ENCODE peak calls at places on chromosomes 12 and 14, in nine cellular contexts. N, T, P, D, B, R, G, O and Q are unnamed samples.

GRCh38 chr12:76945867-76946266 is 67.0 kb upstream of the CSRP2 start:
- DNase-seq in N (peak), B (no peak), T (no peak), G (no peak), R (no peak), D (no peak), O (no peak), P (no peak), Q (no peak)

GRCh38 chr12:107955966-107956643 is 173.0 kb upstream of the WSCD2 start:
- DNase-seq in G (no peak), R (no peak), T (no peak), D (no peak), O (no peak), B (no peak), P (no peak), N (no peak), Q (no peak)

GRCh38 chr14:38256358-38256840 is 506 bp upstream of the CLEC14A start:
- DNase-seq in N (peak), D (peak), P (no peak), T (peak), B (no peak), O (peak), R (peak), G (no peak), Q (no peak)

GRCh38 chr12:57452181-57452936 is 2.7 kb upstream of the INHBE start:
- DNase-seq in N (peak), B (no peak), G (no peak), R (peak), O (peak), P (no peak), T (no peak), D (peak), Q (no peak)

GRCh38 chr14:63996016-63996415 is 143.2 kb downstream of the SYNE2 start:
- DNase-seq in O (no peak), B (no peak), P (no peak), T (no peak), G (no peak), R (no peak), D (no peak), N (no peak), Q (no peak)

GRCh38 chr12:83997425-83997824 is 915.2 kb downstream of the SLC6A15 start:
- DNase-seq in O (no peak), P (no peak), D (no peak), G (no peak), B (no peak), T (no peak), R (no peak), N (no peak), Q (no peak)

GRCh38 chr14:102040153-102040552 is 46.7 kb downstream of the HSP90AA1 start:
- DNase-seq in N (no peak), P (no peak), R (no peak), T (no peak), D (no peak), O (no peak), G (no peak), B (no peak), Q (no peak)

GRCh38 chr14:79764288-79764687 is 447.0 kb downstream of the DIO2 start:
- DNase-seq in G (no peak), R (no peak), N (no peak), T (no peak), P (no peak), D (no peak), O (no peak), B (no peak), Q (no peak)

GRCh38 chr12:50220357-50221061 is 53.3 kb upstream of the CERS5 start:
- DNase-seq in N (peak), R (peak), P (no peak), G (no peak), T (no peak), O (peak), D (peak), B (no peak), Q (no peak)

GRCh38 chr12:116172224-116172849 is 105.2 kb downstream of the MED13L start:
- DNase-seq in R (peak), T (no peak), D (no peak), N (no peak), P (no peak), G (no peak), O (no peak), B (no peak), Q (no peak)

GRCh38 chr14:68495101-68495637 is 297.7 kb downstream of the ZFP36L1 start:
- DNase-seq in N (no peak), G (no peak), P (no peak), D (no peak), B (peak), T (no peak), R (no peak), O (no peak), Q (no peak)

GRCh38 chr14:53003776-53004175 is 52.9 kb upstream of the FERMT2 start:
- DNase-seq in T (no peak), N (no peak), R (no peak), P (no peak), G (no peak), O (no peak), B (no peak), D (no peak), Q (no peak)

GRCh38 chr14:91417983-91418386 is 365 bp upstream of the CCDC88C start:
- DNase-seq in N (no peak), D (no peak), G (peak), O (no peak), T (no peak), B (no peak), P (no peak), R (peak), Q (no peak)

GRCh38 chr12:78759387-78759786 is 105.2 kb upstream of the SYT1 start:
- DNase-seq in T (no peak), D (peak), N (peak), R (no peak), O (peak), G (no peak), B (no peak), P (no peak), Q (no peak)

GRCh38 chr14:77988966-77989365 is 181.2 kb upstream of the NRXN3 start:
- DNase-seq in N (peak), R (no peak), T (no peak), G (no peak), D (peak), B (peak), P (no peak), O (peak), Q (no peak)

GRCh38 chr12:22116376-22116775 is 70.4 kb downstream of the CMAS start:
- DNase-seq in D (no peak), B (no peak), P (no peak), O (no peak), N (no peak), R (no peak), G (no peak), T (no peak), Q (no peak)

GRCh38 chr14:30656190-30656632 is 34.1 kb downstream of the SCFD1 start:
- DNase-seq in P (peak), D (no peak), G (no peak), T (peak), R (peak), B (peak), N (peak), O (peak), Q (no peak)

GRCh38 chr12:52988933-52989332 is 17.3 kb upstream of the EIF4B start:
- DNase-seq in B (no peak), D (no peak), P (no peak), O (no peak), N (no peak), T (no peak), G (no peak), R (no peak), Q (no peak)

GRCh38 chr14:104424406-104425072 is 155.0 kb upstream of the C14orf180 start:
- DNase-seq in P (no peak), N (no peak), T (no peak), R (peak), B (peak), O (no peak), D (no peak), G (no peak), Q (no peak)

GRCh38 chr12:131615316-131616053 is 95.4 kb upstream of the SFSWAP start:
- DNase-seq in O (peak), G (no peak), B (no peak), T (no peak), R (no peak), D (no peak), N (no peak), P (no peak), Q (no peak)

GRCh38 chr14:94127330-94127729 is 2.1 kb downstream of the IFI27L2 start:
- DNase-seq in R (no peak), G (no peak), P (no peak), O (no peak), B (no peak), N (no peak), T (no peak), D (no peak), Q (no peak)

GRCh38 chr14:104101651-104102281 is 16.3 kb downstream of the ASPG start:
- DNase-seq in R (no peak), O (no peak), N (no peak), T (no peak), P (no peak), D (no peak), G (peak), B (no peak), Q (no peak)

GRCh38 chr14:96745500-96746051 is 51.6 kb upstream of the VRK1 start:
- DNase-seq in P (no peak), G (no peak), N (no peak), O (no peak), B (no peak), T (no peak), R (no peak), D (no peak), Q (no peak)

GRCh38 chr12:52804029-52804428 is 8.1 kb upstream of the KRT3 start:
- DNase-seq in D (no peak), P (no peak), T (no peak), R (no peak), N (no peak), B (no peak), O (no peak), G (no peak), Q (no peak)

GRCh38 chr12:120453977-120454376 is 7.7 kb downstream of the GATC start:
- DNase-seq in G (no peak), P (no peak), N (peak), T (no peak), O (peak), D (no peak), B (no peak), R (peak), Q (no peak)
- TF ChIP-seq CTCF in G (no peak), P (peak), N (peak), T (peak), O (peak), D (peak), B (peak), R (peak), Q (no peak)

GRCh38 chr14:88297306-88297705 is 25.8 kb downstream of the KCNK10 start:
- DNase-seq in G (no peak), O (no peak), B (no peak), P (no peak), R (no peak), D (no peak), T (no peak), N (no peak), Q (no peak)

GRCh38 chr14:88301381-88301780 is 21.7 kb downstream of the KCNK10 start:
- DNase-seq in N (no peak), P (no peak), R (no peak), G (no peak), T (no peak), B (no peak), D (no peak), O (no peak), Q (no peak)

GRCh38 chr14:88299865-88300264 is 23.2 kb downstream of the KCNK10 start:
- DNase-seq in D (no peak), O (no peak), T (no peak), G (no peak), R (no peak), N (no peak), B (no peak), P (no peak), Q (no peak)

GRCh38 chr14:88300817-88301216 is 22.3 kb downstream of the KCNK10 start:
- DNase-seq in P (no peak), D (no peak), R (no peak), B (no peak), O (no peak), N (no peak), T (no peak), G (no peak), Q (no peak)

GRCh38 chr14:88296343-88296742 is 26.7 kb downstream of the KCNK10 start:
- DNase-seq in O (no peak), B (no peak), N (no peak), P (no peak), T (no peak), D (no peak), R (no peak), G (no peak), Q (no peak)
- TF ChIP-seq CTCF in O (no peak), B (no peak), N (no peak), P (no peak), T (no peak), D (no peak), R (no peak), G (no peak), Q (no peak)

GRCh38 chr12:16048511-16048910 is 137.4 kb downstream of the DERA start:
- DNase-seq in O (no peak), N (no peak), R (no peak), G (no peak), P (no peak), B (no peak), T (no peak), D (no peak), Q (no peak)
- TF ChIP-seq CTCF in O (no peak), N (no peak), R (no peak), G (no peak), P (no peak), B (no peak), T (no peak), D (no peak), Q (no peak)

DNA sequence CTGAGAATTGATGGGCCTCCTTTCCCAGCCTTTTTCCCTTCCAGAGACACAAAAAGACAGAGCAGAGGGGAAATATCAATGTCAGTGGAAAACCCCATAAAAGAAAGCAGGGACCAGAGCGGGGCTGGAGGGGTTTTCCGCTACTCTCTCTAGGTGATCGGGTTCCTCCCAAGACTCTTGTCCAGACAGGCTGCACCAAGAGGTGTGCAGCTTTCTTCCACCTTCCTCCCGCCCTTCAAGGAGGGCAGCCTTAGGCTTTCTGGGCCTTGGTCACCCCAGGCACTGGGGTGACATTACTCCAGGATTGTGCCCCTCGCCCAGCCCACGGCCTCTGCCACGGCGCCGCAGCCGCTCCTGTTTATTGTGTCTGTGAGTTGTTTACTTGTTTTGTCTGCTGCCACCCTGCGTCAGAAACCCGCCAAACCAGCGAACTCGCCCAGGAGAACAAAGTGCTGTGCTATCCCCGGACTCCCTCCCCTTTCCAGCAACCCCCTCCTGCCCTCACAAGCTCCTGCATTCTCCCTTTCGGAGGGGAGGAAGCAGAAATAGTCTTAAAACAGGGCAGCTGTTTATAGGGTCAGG is 6.7 kb upstream of the HOXC6 start:
- DNase-seq in B (no peak), N (no peak), O (peak), P (no peak), R (no peak), G (no peak), D (no peak), T (no peak), Q (no peak)
- TF ChIP-seq CTCF in B (no peak), N (no peak), O (peak), P (no peak), R (peak), G (no peak), D (no peak), T (no peak), Q (no peak)

DNA sequence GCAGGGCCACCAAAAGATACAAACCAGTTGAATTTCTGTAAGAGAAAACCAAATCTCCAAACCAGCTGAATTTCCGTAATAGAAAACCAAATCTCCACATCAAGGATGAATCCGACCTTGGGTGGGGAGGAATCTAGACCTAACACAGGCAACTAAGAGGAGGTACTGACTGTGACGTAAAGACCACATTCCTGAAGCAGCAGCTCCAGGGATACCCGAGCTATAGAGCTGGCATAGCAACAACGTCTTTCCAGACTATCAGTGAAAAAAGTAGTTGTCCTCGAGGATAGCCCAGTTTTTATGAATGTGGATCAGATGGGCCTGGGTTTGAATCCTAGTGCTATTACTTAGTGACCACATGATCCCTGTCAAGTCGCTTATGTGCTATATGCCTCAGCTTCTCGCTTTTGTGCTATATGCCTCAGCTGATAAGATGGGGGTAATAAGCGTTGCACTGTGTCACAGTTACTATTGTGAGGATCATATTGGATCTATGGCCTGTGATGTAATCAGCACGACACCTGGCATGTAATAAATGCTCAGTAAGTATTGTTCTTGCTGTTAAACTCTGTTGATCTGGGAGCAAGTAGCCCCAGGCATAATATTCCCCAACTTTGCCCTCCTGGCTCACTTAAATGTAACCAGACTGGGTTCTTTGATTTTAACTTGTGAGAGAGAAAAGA is 113.8 kb downstream of the EGLN3 start:
- DNase-seq in B (no peak), D (no peak), T (no peak), G (no peak), O (no peak), N (no peak), R (no peak), P (no peak), Q (no peak)
- TF ChIP-seq CTCF in B (no peak), D (no peak), T (no peak), G (no peak), O (no peak), N (no peak), R (no peak), P (no peak), Q (no peak)

GRCh38 chr12:31964280-31964679 is 5.1 kb downstream of the RESF1 start:
- DNase-seq in R (no peak), N (no peak), T (no peak), B (no peak), D (no peak), P (no peak), O (no peak), G (no peak), Q (no peak)
- TF ChIP-seq CTCF in R (no peak), N (no peak), T (no peak), B (no peak), D (no peak), P (no peak), O (no peak), G (no peak), Q (no peak)

DNA sequence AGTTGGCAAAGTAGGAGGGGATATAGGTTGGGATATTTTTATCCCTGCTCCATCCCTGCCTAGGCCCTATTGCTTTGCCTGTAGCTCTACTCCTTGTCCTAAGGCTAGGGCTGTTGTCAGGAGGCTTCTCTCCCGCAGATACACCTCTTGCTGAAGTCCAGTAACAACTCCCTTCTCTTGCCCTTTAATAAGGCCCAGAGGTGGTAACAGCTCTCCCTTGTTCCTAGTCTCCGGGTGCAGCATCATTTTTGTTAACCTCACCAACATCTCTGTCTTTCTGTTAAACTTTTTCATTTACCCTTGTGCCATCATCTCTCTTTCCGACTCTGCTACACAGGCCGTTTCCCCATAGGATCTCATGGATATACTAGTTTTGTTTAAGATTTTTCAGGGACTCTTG is 6.3 kb downstream of the ASCL1 start:
- DNase-seq in R (no peak), N (no peak), D (no peak), P (no peak), O (no peak), T (no peak), G (no peak), B (no peak), Q (no peak)
- TF ChIP-seq CTCF in R (no peak), N (no peak), D (no peak), P (no peak), O (no peak), T (no peak), G (no peak), B (no peak), Q (no peak)

GRCh38 chr14:92512807-92513203 is 776 bp upstream of the RIN3 start:
- DNase-seq in R (no peak), G (no peak), B (no peak), P (no peak), O (no peak), D (no peak), N (no peak), T (no peak), Q (no peak)

GRCh38 chr14:92511472-92512247 is 1.9 kb upstream of the RIN3 start:
- DNase-seq in D (peak), G (no peak), O (peak), N (peak), T (no peak), P (peak), B (no peak), R (no peak), Q (no peak)

GRCh38 chr14:92513204-92513965 is at the start of gene RIN3:
- DNase-seq in O (peak), B (peak), G (no peak), T (peak), N (peak), R (peak), P (peak), D (no peak), Q (peak)

GRCh38 chr14:92513966-92514843 is 624 bp downstream of the RIN3 start:
- DNase-seq in N (peak), T (no peak), R (peak), G (no peak), P (peak), D (no peak), B (no peak), O (peak), Q (no peak)

DNA sequence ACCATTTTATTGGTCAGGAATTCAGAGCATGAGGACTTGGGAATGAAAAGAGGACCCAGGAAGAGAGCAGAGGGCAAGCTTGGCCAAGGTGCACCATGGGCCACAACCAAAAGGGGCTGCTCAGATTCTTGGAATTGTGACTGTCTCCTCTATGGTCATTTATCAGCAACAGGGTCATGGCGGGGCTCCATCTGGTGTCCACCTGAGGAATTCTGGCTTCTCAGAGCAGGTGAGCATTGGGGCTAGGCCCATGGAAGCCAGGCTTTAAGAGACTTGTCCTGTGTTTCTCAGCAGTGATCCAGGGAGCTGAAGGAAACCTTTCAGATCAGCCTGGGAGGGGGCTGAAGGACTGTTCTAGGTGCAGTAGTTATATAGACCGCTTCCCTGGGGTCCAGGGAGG is 2.6 kb upstream of the RIN3 start:
- DNase-seq in D (no peak), G (no peak), R (no peak), P (no peak), O (no peak), T (no peak), B (no peak), N (no peak), Q (no peak)
- TF ChIP-seq CTCF in D (no peak), G (no peak), R (peak), P (no peak), O (no peak), T (no peak), B (no peak), N (no peak), Q (no peak)

DNA sequence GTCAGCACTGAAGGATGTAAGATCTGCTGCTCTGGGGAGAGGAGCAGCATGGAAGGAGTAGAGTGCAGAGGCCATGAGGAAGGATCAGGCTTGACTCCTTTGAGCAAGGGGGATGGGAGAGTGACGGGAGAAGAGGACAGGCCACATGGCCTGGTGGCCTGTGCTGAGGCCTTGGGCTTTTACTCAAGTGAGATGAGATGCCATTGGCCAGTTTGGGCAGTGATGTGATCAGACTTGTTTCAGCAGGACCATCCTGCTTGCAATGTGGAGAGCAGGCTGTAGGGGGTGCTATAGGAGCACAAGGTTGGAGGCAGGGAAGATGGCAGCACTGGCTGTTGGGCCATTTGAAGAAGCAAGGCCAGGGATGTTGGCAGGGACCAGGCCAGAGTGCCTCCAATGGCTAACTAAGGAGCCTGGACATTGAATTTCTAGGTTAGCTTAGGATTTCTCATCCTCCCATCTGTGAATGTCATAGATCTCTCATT is 23.6 kb downstream of the FGF23 start:
- DNase-seq in O (peak), P (no peak), D (no peak), N (peak), T (peak), B (no peak), R (peak), G (no peak), Q (no peak)
- TF ChIP-seq CTCF in O (peak), P (no peak), D (peak), N (peak), T (no peak), B (peak), R (peak), G (no peak), Q (no peak)